ENCODE peak calls at places on chromosomes 7 and 10, in seven cellular contexts. C is occipital lobe; Q is stimulated activated CD8-positive, alpha-beta memory T cell treated with anti-CD3 and anti-CD28 coated beads, Interleukin-15, amount 100 ng/mL, for 1 hour; M is psoas muscle; V is activated T-cell treated with anti-CD3 and anti-CD28 coated beads, Interleukin-2, amount 50 U/mL, for 72 hours; Z is EH; S is T-helper 9 cell. J is an unnamed sample.

GRCh38 chr7:94873239-94873638 is 34.2 kb upstream of the PPP1R9A start:
- DNase-seq in S (no peak), Q (no peak), C (no peak), M (no peak), Z (no peak), V (no peak), J (no peak)

GRCh38 chr7:117169907-117170306 is 153.0 kb downstream of the WNT2 start:
- DNase-seq in C (no peak), Q (no peak), S (no peak), Z (no peak), V (no peak), M (no peak), J (no peak)

GRCh38 chr7:42689626-42690025 is 222.2 kb downstream of the C7orf25 start:
- DNase-seq in Q (no peak), Z (no peak), M (no peak), C (no peak), V (no peak), S (no peak), J (no peak)

GRCh38 chr10:86671985-86672710 is 3.8 kb downstream of the LDB3 start:
- DNase-seq in Z (peak), C (no peak), M (peak), S (no peak), Q (no peak), V (no peak), J (no peak)

GRCh38 chr10:86226801-86227201 is 139.8 kb downstream of the GRID1 start:
- DNase-seq in C (no peak), S (no peak), Z (no peak), M (peak), V (no peak), Q (no peak), J (no peak)

GRCh38 chr10:74047304-74047703 is 49.4 kb downstream of the VCL start:
- DNase-seq in Q (no peak), M (no peak), C (no peak), Z (peak), V (no peak), S (no peak), J (no peak)

GRCh38 chr7:1320616-1321289 is 88.1 kb downstream of the UNCX start:
- DNase-seq in Q (no peak), S (no peak), M (no peak), Z (no peak), V (no peak), C (no peak), J (no peak)

GRCh38 chr10:11163990-11164805 is 146.5 kb downstream of the CELF2 start:
- DNase-seq in Z (no peak), V (no peak), S (no peak), C (peak), M (no peak), Q (no peak), J (no peak)

GRCh38 chr10:109456566-109457361 is 466.5 kb downstream of the XPNPEP1 start:
- DNase-seq in C (no peak), Q (no peak), Z (no peak), M (no peak), V (no peak), S (no peak), J (no peak)

GRCh38 chr10:59757966-59758365 is 4.7 kb upstream of the MRLN start:
- DNase-seq in Q (no peak), Z (peak), V (no peak), M (no peak), C (no peak), S (no peak), J (no peak)

GRCh38 chr7:20331231-20331880 is 656 bp downstream of the ITGB8 start:
- DNase-seq in C (peak), Q (no peak), V (peak), M (peak), S (no peak), Z (peak), J (no peak)

GRCh38 chr10:128723631-128724205 is 597.5 kb upstream of the MKI67 start:
- DNase-seq in Z (no peak), Q (no peak), C (no peak), M (no peak), V (no peak), S (no peak), J (no peak)

GRCh38 chr10:74164641-74165529 is 13.9 kb downstream of the ADK start:
- DNase-seq in C (no peak), Z (peak), Q (no peak), V (no peak), M (no peak), S (no peak), J (no peak)

GRCh38 chr10:103226011-103226410 is 19.7 kb upstream of the RPEL1 start:
- DNase-seq in S (no peak), M (no peak), Q (no peak), V (no peak), C (no peak), Z (no peak), J (no peak)

GRCh38 chr7:66050990-66051424 is 24.6 kb upstream of the ASL start:
- DNase-seq in S (no peak), C (no peak), V (no peak), Q (no peak), M (no peak), Z (peak), J (no peak)

GRCh38 chr7:29488203-29488970 is 75.2 kb upstream of the PRR15 start:
- DNase-seq in V (no peak), C (no peak), S (no peak), Z (no peak), M (no peak), Q (no peak), J (no peak)

GRCh38 chr7:80044796-80045195 is 89.8 kb upstream of the GNAI1 start:
- DNase-seq in Q (no peak), V (no peak), Z (no peak), C (no peak), M (no peak), S (no peak), J (no peak)

GRCh38 chr7:8511810-8512209 is 78.4 kb downstream of the NXPH1 start:
- DNase-seq in C (no peak), Z (no peak), S (no peak), M (no peak), V (no peak), Q (no peak), J (no peak)

GRCh38 chr10:30357075-30357801 is 8.2 kb upstream of the MTPAP start:
- DNase-seq in V (no peak), Z (no peak), Q (no peak), S (no peak), M (no peak), C (no peak), J (no peak)

GRCh38 chr10:14173706-14174594 is 156.8 kb downstream of the FRMD4A start:
- DNase-seq in S (no peak), Z (peak), V (no peak), Q (no peak), M (no peak), C (peak), J (no peak)

GRCh38 chr10:59622320-59622901 is 87.2 kb downstream of the SLC16A9 start:
- DNase-seq in S (no peak), C (peak), Q (no peak), M (no peak), V (peak), Z (peak), J (peak)

GRCh38 chr10:103803941-103804340 is 51.4 kb downstream of the SH3PXD2A start:
- DNase-seq in Z (no peak), M (no peak), C (no peak), Q (no peak), S (no peak), V (peak), J (peak)

GRCh38 chr10:121532465-121532864 is 65.8 kb downstream of the FGFR2 start:
- DNase-seq in M (no peak), Q (no peak), S (no peak), V (no peak), Z (no peak), C (peak), J (no peak)

GRCh38 chr7:95693551-95694333 is 78.6 kb upstream of the DYNC1I1 start:
- DNase-seq in Z (no peak), Q (no peak), M (no peak), S (no peak), V (no peak), C (no peak), J (no peak)

GRCh38 chr10:97481071-97481470 is 17.2 kb downstream of the MMS19 start:
- DNase-seq in V (no peak), M (no peak), Z (peak), Q (no peak), S (no peak), C (no peak), J (no peak)

GRCh38 chr10:865257-865656 is 66.2 kb downstream of the LARP4B start:
- DNase-seq in S (no peak), M (no peak), V (no peak), Z (no peak), Q (no peak), C (no peak), J (no peak)

GRCh38 chr7:1812693-1813393 is 142.8 kb downstream of the ELFN1 start:
- DNase-seq in V (no peak), M (no peak), S (no peak), Z (no peak), Q (no peak), C (no peak), J (no peak)

GRCh38 chr7:6478186-6478585 is 30.4 kb upstream of the DAGLB start:
- DNase-seq in V (no peak), M (no peak), Z (no peak), Q (no peak), S (no peak), C (no peak), J (no peak)

GRCh38 chr7:95113590-95113989 is 206.2 kb downstream of the PPP1R9A start:
- DNase-seq in Z (no peak), V (no peak), C (no peak), M (no peak), Q (no peak), S (no peak), J (no peak)

GRCh38 chr7:151243411-151244155 is 4.9 kb downstream of the SMARCD3 start:
- DNase-seq in C (no peak), Q (no peak), M (peak), V (no peak), S (peak), Z (no peak), J (peak)

GRCh38 chr10:127951861-127952574 is 45.1 kb downstream of the PTPRE start:
- DNase-seq in Q (no peak), S (no peak), C (no peak), Z (no peak), M (no peak), V (no peak), J (no peak)

GRCh38 chr10:89891006-89891405 is 189.6 kb downstream of the KIF20B start:
- DNase-seq in Q (no peak), C (no peak), Z (peak), M (no peak), V (no peak), S (no peak), J (no peak)

GRCh38 chr10:6351540-6351939 is 148.8 kb downstream of the PFKFB3 start:
- DNase-seq in S (no peak), V (no peak), C (no peak), Q (no peak), M (no peak), Z (peak), J (no peak)

GRCh38 chr10:110311357-110311949 is 6.7 kb upstream of the SMNDC1 start:
- DNase-seq in Q (no peak), Z (peak), C (no peak), S (peak), M (no peak), V (no peak), J (peak)